ENCODE peak calls at places on chromosomes 4 and X, in eight cellular contexts. P is psoas muscle, K is HepG2, E is uterus, Y is MM.1S, I is heart left ventricle, G is kidney, U is lung. T is an unnamed sample.

GRCh38 chrX:71533850-71534515 is 1.1 kb downstream of the OGT start:
- DNase-seq in P (peak; percentile 67), K (peak; percentile 7), U (peak; percentile 34), G (peak; percentile 74), I (peak; percentile 49), Y (peak; percentile 54), E (peak; percentile 30), T (peak; percentile 48)

GRCh38 chr4:61202100-61202637 is 2.0 kb downstream of the ADGRL3 start:
- DNase-seq in P (no peak), G (peak; percentile 68), K (no peak), U (no peak), E (no peak), I (peak; percentile 10), Y (no peak), T (no peak)

GRCh38 chrX:123713841-123714240 is 19.0 kb downstream of the THOC2 start:
- DNase-seq in Y (no peak), E (no peak), K (no peak), U (no peak), I (no peak), P (no peak), G (no peak), T (no peak)

GRCh38 chr4:19844436-19844835 is 407.3 kb upstream of the SLIT2 start:
- DNase-seq in P (no peak), G (no peak), U (no peak), K (no peak), I (peak; percentile 25), E (no peak), Y (no peak), T (no peak)

GRCh38 chr4:145230726-145231125 is 50.3 kb upstream of the OTUD4 start:
- DNase-seq in G (no peak), Y (no peak), K (no peak), I (no peak), U (no peak), P (no peak), E (no peak), T (no peak)

GRCh38 chrX:40100537-40101429 is 3.0 kb upstream of the BCOR start:
- DNase-seq in U (no peak), Y (no peak), P (no peak), E (no peak), K (no peak), G (no peak), I (no peak), T (no peak)

GRCh38 chr4:2141762-2142520 is 82.8 kb downstream of the NAT8L start:
- DNase-seq in P (no peak), E (no peak), G (no peak), Y (no peak), K (no peak), U (no peak), I (no peak), T (no peak)

GRCh38 chrX:69280956-69281355 is 115.7 kb upstream of the PJA1 start:
- DNase-seq in U (no peak), E (no peak), Y (no peak), I (peak; percentile 21), P (no peak), K (no peak), G (no peak), T (no peak)

GRCh38 chr4:112111306-112111705 is 33.9 kb upstream of the FAM241A start:
- DNase-seq in I (no peak), E (no peak), U (no peak), P (no peak), Y (no peak), K (no peak), G (no peak), T (no peak)

GRCh38 chrX:40663880-40664630 is 16.7 kb upstream of the CXorf38 start:
- DNase-seq in G (no peak), U (no peak), I (peak; percentile 10), Y (no peak), P (no peak), E (no peak), K (no peak), T (no peak)

GRCh38 chr4:152708806-152709205 is 29.0 kb upstream of the TMEM154 start:
- DNase-seq in G (no peak), Y (no peak), I (no peak), K (no peak), P (no peak), U (no peak), E (no peak), T (no peak)

GRCh38 chr4:152707632-152708031 is 27.8 kb upstream of the TMEM154 start:
- DNase-seq in K (no peak), I (no peak), Y (no peak), U (no peak), E (no peak), P (no peak), G (no peak), T (no peak)

GRCh38 chr4:152704788-152705187 is 25.0 kb upstream of the TMEM154 start:
- DNase-seq in Y (no peak), G (no peak), U (no peak), K (no peak), I (no peak), E (no peak), P (no peak), T (no peak)

GRCh38 chr4:152708361-152708760 is 28.6 kb upstream of the TMEM154 start:
- DNase-seq in E (no peak), I (no peak), P (no peak), K (no peak), G (no peak), Y (no peak), U (no peak), T (no peak)

DNA sequence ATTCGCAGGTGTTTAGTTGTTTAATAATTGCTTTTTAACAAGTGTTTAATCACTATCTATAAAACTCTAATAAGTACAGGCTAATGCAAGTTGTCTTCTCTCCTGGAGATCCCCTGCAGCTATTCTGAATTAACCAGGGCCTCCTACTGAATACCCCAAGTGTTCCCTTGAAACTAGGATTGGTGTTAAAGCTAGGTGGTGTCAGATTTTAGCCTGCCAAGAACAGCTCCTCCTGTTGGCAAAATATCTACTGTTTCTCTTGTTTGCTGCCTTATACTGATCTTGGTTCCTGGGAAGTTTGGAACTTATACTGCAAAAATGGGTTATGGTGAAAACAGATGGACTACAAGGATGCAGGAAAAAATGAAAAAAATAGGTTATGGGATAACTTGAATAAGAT is 26.1 kb upstream of the TMEM154 start:
- DNase-seq in U (no peak), Y (no peak), E (no peak), K (no peak), G (no peak), P (no peak), I (no peak), T (no peak)
- TF ChIP-seq CTCF in U (no peak), Y (no peak), E (no peak), K (no peak), G (no peak), P (no peak), I (no peak), T (no peak)

GRCh38 chr4:81566076-81566663 is 94.5 kb upstream of the RASGEF1B start:
- DNase-seq in K (no peak), E (no peak), I (peak; percentile 12), Y (no peak), G (no peak), U (no peak), P (no peak), T (no peak)

GRCh38 chr4:81571105-81571504 is 99.4 kb upstream of the RASGEF1B start:
- DNase-seq in Y (no peak), G (no peak), U (no peak), E (no peak), I (no peak), P (no peak), K (no peak), T (no peak)

GRCh38 chr4:81562093-81562492 is 90.4 kb upstream of the RASGEF1B start:
- DNase-seq in P (no peak), G (no peak), I (no peak), K (no peak), U (no peak), Y (peak; percentile 85), E (no peak), T (no peak)

GRCh38 chr4:81564025-81564424 is 92.3 kb upstream of the RASGEF1B start:
- DNase-seq in U (no peak), Y (no peak), K (no peak), P (no peak), G (no peak), I (no peak), E (no peak), T (no peak)

DNA sequence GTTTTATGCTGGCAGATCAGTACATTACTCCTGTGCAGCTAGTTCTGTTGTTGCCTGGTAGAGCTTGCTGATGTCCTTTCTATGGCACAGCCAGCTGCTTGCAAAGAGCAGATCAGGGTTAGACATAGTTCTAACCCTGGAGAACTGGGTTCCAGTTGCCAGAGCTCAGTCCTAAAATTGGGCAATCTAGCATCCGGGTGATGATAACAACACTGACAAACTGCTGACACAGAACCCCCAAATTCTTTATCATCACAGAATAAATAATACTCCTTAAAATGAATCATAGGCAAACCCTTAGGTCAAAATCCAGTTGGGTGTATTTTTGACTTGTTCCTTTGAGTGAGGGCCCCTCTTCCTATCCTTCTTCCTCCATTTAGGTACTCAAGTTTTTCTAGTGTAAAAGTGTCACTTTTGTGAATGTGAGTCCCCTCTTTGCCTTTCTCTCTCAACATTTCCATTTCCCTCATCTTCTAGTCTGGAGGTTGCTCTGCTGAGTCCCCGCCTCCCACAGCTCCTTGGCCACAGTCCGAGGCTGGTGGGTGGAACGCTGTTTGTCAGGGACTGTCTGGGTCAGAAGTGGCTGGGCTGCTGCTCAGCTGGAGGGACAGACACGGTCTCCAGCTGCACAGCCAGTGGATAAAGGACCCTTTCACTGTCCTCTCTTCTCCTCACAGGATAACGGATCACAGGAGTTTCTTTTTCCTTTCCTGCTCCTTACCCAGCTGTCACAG is 93.6 kb upstream of the RASGEF1B start:
- DNase-seq in I (peak; percentile 86), G (peak; percentile 94), Y (no peak), U (peak; percentile 70), P (peak; percentile 86), E (peak; percentile 68), K (no peak), T (peak; percentile 82)
- H3K4me1 ChIP-seq in I (no peaks in the 10 kb centered on the region), G (no peaks in the 10 kb centered on the region), Y (peaks cover 27% of the 10 kb centered on the region), U (no peaks in the 10 kb centered on the region), P (no peaks in the 10 kb centered on the region), E (no peaks in the 10 kb centered on the region), K (no peaks in the 10 kb centered on the region), T (peaks cover 10% of the 10 kb centered on the region)

GRCh38 chr4:155796031-155796430 is 37.2 kb downstream of the GUCY1B1 start:
- DNase-seq in G (no peak), P (no peak), K (peak; percentile 15), E (no peak), U (no peak), Y (peak; percentile 37), I (no peak), T (no peak)
- TF ChIP-seq CTCF in G (peak; percentile 19), P (peak; percentile 11), K (no peak), E (no peak), U (no peak), Y (peak; percentile 48), I (peak; percentile 13), T (peak; percentile 30)

GRCh38 chr4:40212674-40213504 is 16.1 kb downstream of the RHOH start:
- DNase-seq in E (no peak), G (no peak), P (no peak), I (no peak), U (no peak), K (no peak), Y (no peak), T (no peak)

GRCh38 chr4:40211224-40212185 is 14.7 kb downstream of the RHOH start:
- DNase-seq in K (no peak), I (no peak), P (no peak), G (no peak), E (no peak), U (no peak), Y (no peak), T (no peak)

GRCh38 chr4:40210776-40211175 is 13.9 kb downstream of the RHOH start:
- DNase-seq in E (no peak), K (no peak), U (no peak), Y (no peak), P (no peak), I (no peak), G (no peak), T (no peak)

GRCh38 chr4:40206421-40206820 is 9.6 kb downstream of the RHOH start:
- DNase-seq in P (no peak), G (no peak), E (no peak), U (no peak), K (no peak), Y (no peak), I (no peak), T (no peak)

GRCh38 chr4:40209401-40209800 is 12.6 kb downstream of the RHOH start:
- DNase-seq in U (no peak), Y (no peak), K (no peak), E (no peak), G (no peak), P (no peak), I (no peak), T (no peak)
- H3K4me1 ChIP-seq in U (no peaks in the 10 kb centered on the region), Y (peaks cover 47% of the 10 kb centered on the region), K (no peaks in the 10 kb centered on the region), E (no peaks in the 10 kb centered on the region), G (no peaks in the 10 kb centered on the region), P (no peaks in the 10 kb centered on the region), I (no peaks in the 10 kb centered on the region), T (no peaks in the 10 kb centered on the region)